ENCODE peak calls at places on chromosomes 6 and 20, in seven cellular contexts. H, Q, V, N, T, C and L are unnamed samples.

GRCh38 chr6:786946-787763 is 94.2 kb upstream of the EXOC2 start:
- DNase-seq in T (peak; percentile 32), V (no peak), Q (no peak), C (peak; percentile 20), N (no peak), H (no peak), L (no peak)

GRCh38 chr6:142842423-142843261 is 102.3 kb downstream of the HIVEP2 start:
- DNase-seq in T (no peak), V (peak; percentile 44), C (no peak), H (no peak), Q (no peak), N (no peak), L (peak; percentile 59)

GRCh38 chr20:20712004-20712473 is 405 bp downstream of the RALGAPA2 start:
- DNase-seq in Q (peak; percentile 77), T (no peak), N (no peak), C (peak; percentile 50), V (peak; percentile 5), H (no peak), L (no peak)

GRCh38 chr6:170249817-170250216 is 41.1 kb downstream of the DLL1 start:
- DNase-seq in C (no peak), V (no peak), Q (no peak), N (no peak), T (no peak), H (no peak), L (no peak)

GRCh38 chr6:25794784-25795183 is 37.1 kb downstream of the SLC17A1 start:
- DNase-seq in H (no peak), T (no peak), V (no peak), Q (no peak), C (no peak), N (no peak), L (no peak)

GRCh38 chr6:111757342-111757741 is 115.9 kb downstream of the FYN start:
- DNase-seq in N (no peak), H (no peak), Q (no peak), C (no peak), V (peak; percentile 35), T (no peak), L (peak; percentile 59)

GRCh38 chr20:60252866-60253265 is 294.6 kb downstream of the CDH26 start:
- DNase-seq in V (no peak), C (no peak), Q (no peak), T (no peak), N (no peak), H (no peak), L (no peak)

GRCh38 chr6:136788069-136788902 is 4.0 kb downstream of the MAP3K5 start:
- DNase-seq in C (no peak), N (no peak), H (no peak), Q (no peak), T (no peak), V (peak; percentile 34), L (peak; percentile 83)

GRCh38 chr6:127923135-127923534 is 22.3 kb upstream of the THEMIS start:
- DNase-seq in Q (no peak), C (no peak), T (peak; percentile 15), N (no peak), H (no peak), V (peak; percentile 48), L (no peak)

GRCh38 chr20:53265304-53265875 is 293.2 kb downstream of the TSHZ2 start:
- DNase-seq in H (no peak), Q (no peak), V (no peak), N (no peak), C (no peak), T (no peak), L (no peak)

GRCh38 chr20:3786665-3787639 is at the start of gene CENPB:
- DNase-seq in N (peak; percentile 91), V (peak; percentile 92), T (peak; percentile 93), C (peak; percentile 95), H (peak; percentile 97), Q (peak; percentile 91), L (peak; percentile 50)

GRCh38 chr6:43812850-43813584 is 43.0 kb downstream of the VEGFA start:
- DNase-seq in V (no peak), C (peak; percentile 18), H (no peak), N (peak; percentile 82), Q (no peak), T (no peak), L (no peak)

GRCh38 chr20:10565191-10565921 is 108.4 kb downstream of the JAG1 start:
- DNase-seq in Q (no peak), N (no peak), V (no peak), T (no peak), H (no peak), C (no peak), L (peak; percentile 86)

GRCh38 chr6:63349401-63349800 is 29.6 kb upstream of the LGSN start:
- DNase-seq in N (no peak), V (no peak), Q (no peak), T (no peak), C (no peak), H (no peak), L (no peak)

GRCh38 chr20:58330229-58330628 is 20.7 kb downstream of the RAB22A start:
- DNase-seq in H (no peak), Q (no peak), N (no peak), C (no peak), T (no peak), V (no peak), L (no peak)

GRCh38 chr6:130377371-130377770 is 11.6 kb downstream of the TMEM200A start:
- DNase-seq in Q (no peak), H (no peak), C (no peak), V (no peak), T (no peak), N (no peak), L (no peak)

GRCh38 chr6:116220172-116220571 is 33.7 kb downstream of the TSPYL4 start:
- DNase-seq in V (no peak), C (no peak), N (no peak), Q (no peak), T (peak; percentile 73), H (no peak), L (no peak)
- H3K27me3 ChIP-seq in V (no peaks in the 10 kb centered on the region), C (no peaks in the 10 kb centered on the region), N (no peaks in the 10 kb centered on the region), Q (no peaks in the 10 kb centered on the region), T (no peaks in the 10 kb centered on the region), H (no peaks in the 10 kb centered on the region), L (no peaks in the 10 kb centered on the region)

DNA sequence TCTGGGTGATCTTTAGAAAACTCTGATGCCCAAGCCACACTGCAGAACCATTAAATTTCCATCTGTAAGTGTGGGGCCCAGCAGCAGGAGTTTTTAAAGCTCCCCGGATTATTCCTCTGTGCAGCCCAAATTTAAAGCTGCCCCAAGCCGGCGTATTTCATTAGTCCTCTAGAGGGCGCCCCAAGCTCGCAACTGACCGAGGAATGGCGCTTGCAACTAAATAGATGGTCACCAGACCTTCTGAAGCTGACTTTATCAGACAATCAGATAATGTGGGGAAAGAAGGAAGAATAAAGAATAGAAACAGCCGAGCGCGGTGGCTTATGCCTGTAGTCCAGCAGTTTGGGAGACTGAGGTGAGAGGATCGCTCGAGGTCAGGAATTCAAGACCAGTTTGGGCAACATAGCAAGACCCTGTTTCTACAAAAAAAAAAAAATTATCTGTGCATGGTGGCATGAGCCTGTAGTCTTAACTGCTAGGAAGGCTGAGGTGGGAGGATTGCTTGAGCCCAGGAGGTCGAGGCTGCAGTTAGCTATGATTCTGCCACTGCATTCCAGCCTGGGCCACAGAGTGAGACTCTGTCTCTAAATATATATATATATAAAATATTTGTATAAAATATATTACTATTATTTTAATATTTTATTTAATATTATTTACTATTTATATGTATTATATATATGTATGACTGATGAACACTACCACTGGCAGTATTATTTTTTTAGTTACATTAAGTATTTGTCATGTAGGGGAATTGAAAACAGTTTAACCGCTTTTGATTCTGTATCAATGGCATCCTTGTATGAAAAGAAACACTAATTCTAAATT is 56.0 kb downstream of the OTOR start:
- DNase-seq in H (no peak), Q (peak; percentile 61), C (peak; percentile 82), V (no peak), T (peak; percentile 63), N (peak; percentile 62), L (peak; percentile 29)
- H3K27me3 ChIP-seq in H (peaks cover 37% of the 10 kb centered on the region), Q (peaks cover 44% of the 10 kb centered on the region), C (no peaks in the 10 kb centered on the region), V (peaks cover 23% of the 10 kb centered on the region), T (peaks cover 63% of the 10 kb centered on the region), N (peaks cover 6% of the 10 kb centered on the region), L (no peaks in the 10 kb centered on the region)

DNA sequence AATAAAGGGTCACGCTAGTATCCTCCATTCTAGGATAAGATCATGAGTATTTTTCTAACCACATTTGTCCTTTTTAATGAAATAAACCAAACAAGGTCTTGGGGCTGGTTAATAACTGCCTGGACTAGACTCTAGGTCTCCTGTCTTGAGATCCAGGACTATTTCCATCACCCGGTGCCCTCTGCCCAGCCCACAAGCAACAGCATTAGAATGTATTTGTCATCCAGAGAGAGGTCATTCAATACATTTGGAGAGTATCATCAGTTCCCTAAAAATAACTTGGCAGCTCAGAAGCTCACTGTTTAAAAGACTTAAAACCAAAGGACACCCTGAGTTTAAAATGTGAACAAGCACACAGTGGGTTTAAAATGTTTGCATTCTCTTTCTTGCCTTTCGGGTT is 4.4 kb upstream of the RBM24 start:
- DNase-seq in N (no peak), T (no peak), V (no peak), C (no peak), Q (no peak), H (no peak), L (no peak)
- H3K27me3 ChIP-seq in N (peaks cover 12% of the 10 kb centered on the region), T (peaks cover 16% of the 10 kb centered on the region), V (peaks cover 5% of the 10 kb centered on the region), C (peaks cover 41% of the 10 kb centered on the region), Q (peaks cover 2% of the 10 kb centered on the region), H (peaks cover 18% of the 10 kb centered on the region), L (no peaks in the 10 kb centered on the region)

DNA sequence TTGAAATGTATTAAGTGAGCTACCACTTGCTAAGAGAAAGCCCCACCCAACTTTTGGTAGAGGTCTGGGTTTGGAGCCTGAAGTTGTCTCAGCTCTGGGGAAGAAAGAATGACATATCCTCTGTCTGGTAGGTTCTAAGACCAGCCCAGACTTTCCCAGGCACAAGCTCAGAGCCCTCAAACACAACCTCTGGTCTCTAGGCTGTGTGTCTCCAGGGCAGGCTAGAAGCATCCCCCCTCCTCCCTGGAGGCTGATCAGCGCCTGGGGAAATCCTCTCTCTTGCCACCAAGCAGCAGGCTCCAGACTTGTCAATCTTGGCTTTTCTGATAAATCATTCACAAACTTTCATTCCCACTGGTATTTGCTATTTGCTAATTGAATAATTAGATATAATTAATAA is 226.5 kb upstream of the CST7 start:
- DNase-seq in H (no peak), V (no peak), C (no peak), N (no peak), Q (no peak), T (no peak), L (no peak)
- H3K27me3 ChIP-seq in H (peaks cover 8% of the 10 kb centered on the region), V (no peaks in the 10 kb centered on the region), C (no peaks in the 10 kb centered on the region), N (peaks cover 28% of the 10 kb centered on the region), Q (peaks cover 7% of the 10 kb centered on the region), T (no peaks in the 10 kb centered on the region), L (no peaks in the 10 kb centered on the region)

GRCh38 chr6:35759401-35759800 is 17.0 kb upstream of the CLPSL2 start:
- DNase-seq in N (no peak), Q (no peak), C (no peak), H (no peak), V (no peak), T (no peak), L (no peak)
- H3K27me3 ChIP-seq in N (peaks cover 41% of the 10 kb centered on the region), Q (peaks cover 43% of the 10 kb centered on the region), C (no peaks in the 10 kb centered on the region), H (peaks cover 36% of the 10 kb centered on the region), V (peaks cover 8% of the 10 kb centered on the region), T (peaks cover 3% of the 10 kb centered on the region), L (no peaks in the 10 kb centered on the region)